ENCODE peak calls at places on chromosomes 4 and X, in five cellular contexts. C, W, R, K and Q are unnamed samples.

GRCh38 chr4:110619401-110620247 is 3.3 kb downstream of the PITX2 start:
- DNase-seq in R (no peak), C (no peak), K (no peak), W (no peak), Q (no peak)

GRCh38 chr4:112517067-112517588 is 1.1 kb upstream of the NEUROG2 start:
- DNase-seq in W (no peak), R (peak; percentile 58), K (no peak), C (peak; percentile 65), Q (no peak)

GRCh38 chrX:18426004-18426320 is 554 bp downstream of the CDKL5 start:
- DNase-seq in W (no peak), R (no peak), K (no peak), C (no peak), Q (no peak)

GRCh38 chrX:24777660-24778059 is 83.9 kb downstream of the POLA1 start:
- DNase-seq in C (peak; percentile 45), K (no peak), R (no peak), W (no peak), Q (no peak)

GRCh38 chrX:12548746-12549145 is 242.5 kb upstream of the PRPS2 start:
- DNase-seq in W (no peak), C (no peak), K (peak; percentile 12), R (no peak), Q (no peak)

GRCh38 chrX:34654939-34655338 is 2.1 kb downstream of the TMEM47 start:
- DNase-seq in W (no peak), K (peak; percentile 20), C (no peak), R (no peak), Q (no peak)

GRCh38 chr4:7199771-7200441 is 7.6 kb downstream of the SORCS2 start:
- DNase-seq in W (peak; percentile 11), R (no peak), C (no peak), K (no peak), Q (no peak)

GRCh38 chr4:112938461-112939058 is 110.9 kb upstream of the ANK2 start:
- DNase-seq in K (peak; percentile 37), C (no peak), W (no peak), R (no peak), Q (peak; percentile 51)

GRCh38 chr4:148152868-148153630 is 289.2 kb downstream of the NR3C2 start:
- DNase-seq in C (no peak), W (no peak), R (no peak), K (no peak), Q (no peak)

GRCh38 chr4:86019362-86019761 is 340.5 kb downstream of the MAPK10 start:
- DNase-seq in R (no peak), C (no peak), K (no peak), W (no peak), Q (no peak)

GRCh38 chrX:130386408-130386808 is 934 bp upstream of the GPR119 start:
- DNase-seq in K (no peak), W (no peak), R (no peak), C (no peak), Q (no peak)

GRCh38 chr4:76781698-76782595 is 116.0 kb downstream of the SOWAHB start:
- DNase-seq in C (peak; percentile 76), R (no peak), W (no peak), K (peak; percentile 99), Q (no peak)

GRCh38 chrX:14964500-14964899 is 91.3 kb downstream of the MOSPD2 start:
- DNase-seq in R (no peak), K (peak; percentile 33), W (no peak), C (no peak), Q (no peak)

GRCh38 chrX:78375894-78376293 is 48.5 kb upstream of the CYSLTR1 start:
- DNase-seq in C (no peak), K (no peak), R (no peak), W (no peak), Q (no peak)

GRCh38 chr4:56880572-56880971 is 27.1 kb upstream of the REST start:
- DNase-seq in W (no peak), R (no peak), K (no peak), C (no peak), Q (no peak)

GRCh38 chr4:47567511-47567910 is 82.4 kb downstream of the ATP10D start:
- DNase-seq in K (no peak), W (no peak), C (no peak), R (no peak), Q (no peak)

GRCh38 chrX:24190500-24191156 is 41.1 kb downstream of the ZFX start:
- DNase-seq in W (no peak), C (no peak), R (no peak), K (peak; percentile 55), Q (no peak)

GRCh38 chr4:5812506-5813229 is 80.2 kb downstream of the CRMP1 start:
- DNase-seq in C (no peak), W (no peak), K (peak; percentile 52), R (no peak), Q (peak; percentile 55)

GRCh38 chr4:98861100-98861499 is 67.8 kb downstream of the EIF4E start:
- DNase-seq in C (no peak), W (no peak), K (no peak), R (no peak), Q (no peak)

GRCh38 chr4:3858046-3858730 is 92.0 kb downstream of the ADRA2C start:
- DNase-seq in K (no peak), W (no peak), R (no peak), C (no peak), Q (no peak)

GRCh38 chr4:42395595-42395994 is 1.7 kb upstream of the SHISA3 start:
- DNase-seq in K (no peak), R (no peak), C (no peak), W (no peak), Q (no peak)

GRCh38 chr4:84977409-84977808 is 10.9 kb upstream of the WDFY3 start:
- DNase-seq in R (no peak), K (no peak), C (no peak), W (no peak), Q (no peak)

GRCh38 chrX:123807825-123808416 is 51.9 kb upstream of the XIAP start:
- DNase-seq in R (no peak), C (no peak), K (peak; percentile 17), W (no peak), Q (no peak)

GRCh38 chrX:47297874-47298273 is 65.1 kb downstream of the USP11 start:
- DNase-seq in C (no peak), R (no peak), W (no peak), K (no peak), Q (no peak)

GRCh38 chr4:149708513-149709175 is 107.0 kb downstream of the IQCM start:
- DNase-seq in R (no peak), K (peak; percentile 73), W (no peak), C (no peak), Q (no peak)

GRCh38 chrX:40581333-40581910 is 652 bp downstream of the ATP6AP2 start:
- DNase-seq in W (no peak), C (no peak), K (peak; percentile 4), R (peak; percentile 40), Q (no peak)

GRCh38 chr4:34269593-34269992 is 1974.7 kb downstream of the ARAP2 start:
- DNase-seq in W (no peak), R (no peak), C (no peak), K (no peak), Q (no peak)